ENCODE peak calls at places on chromosome 5, in five cellular contexts. F, E, I, W and J are unnamed samples.

GRCh38 chr5:152811985-152812384 is 406.9 kb upstream of the NMUR2 start:
- DNase-seq in F (no peak), E (no peak), I (no peak), W (no peak), J (no peak)

GRCh38 chr5:154506716-154507080 is 28.7 kb upstream of the HAND1 start:
- DNase-seq in F (no peak), E (no peak), I (no peak), W (no peak), J (no peak)

GRCh38 chr5:160318409-160318808 is 6.0 kb upstream of the CCNJL start:
- DNase-seq in F (no peak), E (no peak), I (no peak), W (no peak), J (no peak)

GRCh38 chr5:67992919-67993318 is 222.6 kb upstream of the PIK3R1 start:
- DNase-seq in F (peak), E (no peak), I (no peak), W (no peak), J (no peak)

GRCh38 chr5:135308752-135309151 is 90.3 kb downstream of the MACROH2A1 start:
- DNase-seq in F (peak), E (peak), I (no peak), W (no peak), J (no peak)

GRCh38 chr5:178182158-178182876 is 4.9 kb downstream of the GMCL2 start:
- DNase-seq in F (no peak), E (no peak), I (no peak), W (no peak), J (no peak)

GRCh38 chr5:60257852-60258251 is 364.3 kb upstream of the PDE4D start:
- DNase-seq in F (no peak), E (no peak), I (no peak), W (no peak), J (no peak)

GRCh38 chr5:176447538-176447981 is 625 bp upstream of the FAF2 start:
- DNase-seq in F (no peak), E (no peak), I (no peak), W (no peak), J (peak)

GRCh38 chr5:160929343-160929742 is 77.3 kb upstream of the ATP10B start:
- DNase-seq in F (no peak), E (no peak), I (no peak), W (no peak), J (peak)

GRCh38 chr5:53091304-53091703 is 18.3 kb downstream of the MOCS2 start:
- DNase-seq in F (peak), E (peak), I (no peak), W (no peak), J (no peak)

GRCh38 chr5:98106116-98107088 is 667.1 kb upstream of the RGMB start:
- DNase-seq in F (peak), E (no peak), I (no peak), W (no peak), J (no peak)

GRCh38 chr5:6728011-6728794 is 15.0 kb downstream of the TENT4A start:
- DNase-seq in F (no peak), E (no peak), I (no peak), W (peak), J (peak)

GRCh38 chr5:67053229-67053628 is 143.4 kb downstream of the CD180 start:
- DNase-seq in F (no peak), E (no peak), I (no peak), W (no peak), J (no peak)

GRCh38 chr5:165139730-165140129 is 1634.3 kb downstream of the MAT2B start:
- DNase-seq in F (no peak), E (no peak), I (no peak), W (no peak), J (no peak)

GRCh38 chr5:163586431-163587033 is 81.1 kb downstream of the MAT2B start:
- DNase-seq in F (no peak), E (no peak), I (no peak), W (no peak), J (no peak)

GRCh38 chr5:81986126-81986525 is 14.3 kb downstream of the ATG10 start:
- DNase-seq in F (no peak), E (no peak), I (no peak), W (no peak), J (no peak)

GRCh38 chr5:30343707-30344106 is 849.8 kb upstream of the CDH6 start:
- DNase-seq in F (no peak), E (no peak), I (no peak), W (no peak), J (no peak)

GRCh38 chr5:135642179-135642505 is 63.4 kb upstream of the CXCL14 start:
- DNase-seq in F (no peak), E (no peak), I (no peak), W (no peak), J (no peak)

GRCh38 chr5:90802695-90803317 is 244.2 kb downstream of the ADGRV1 start:
- DNase-seq in F (peak), E (no peak), I (peak), W (no peak), J (peak)

GRCh38 chr5:19608434-19608833 is 379.6 kb downstream of the CDH18 start:
- DNase-seq in F (no peak), E (no peak), I (no peak), W (no peak), J (peak)

GRCh38 chr5:124206540-124206939 is 539.9 kb downstream of the ZNF608 start:
- DNase-seq in F (no peak), E (no peak), I (no peak), W (no peak), J (peak)

GRCh38 chr5:176614805-176615478 is 5.0 kb upstream of the GPRIN1 start:
- DNase-seq in F (peak), E (peak), I (no peak), W (no peak), J (no peak)

GRCh38 chr5:98510111-98510510 is 263.4 kb upstream of the RGMB start:
- DNase-seq in F (peak), E (no peak), I (no peak), W (no peak), J (peak)

GRCh38 chr5:93421987-93422391 is 159.0 kb downstream of the NR2F1-AS1 start:
- DNase-seq in F (no peak), E (no peak), I (no peak), W (no peak), J (no peak)

GRCh38 chr5:10729320-10730133 is 31.5 kb downstream of the DAP start:
- DNase-seq in F (no peak), E (no peak), I (no peak), W (no peak), J (no peak)

GRCh38 chr5:128201065-128201926 is 117.7 kb downstream of the SLC12A2 start:
- DNase-seq in F (peak), E (no peak), I (peak), W (peak), J (peak)

GRCh38 chr5:54764691-54765090 is 220.7 kb downstream of the ESM1 start:
- DNase-seq in F (peak), E (no peak), I (no peak), W (no peak), J (no peak)

GRCh38 chr5:110371011-110371724 is 355.3 kb downstream of the TMEM232 start:
- DNase-seq in F (no peak), E (no peak), I (no peak), W (no peak), J (no peak)

GRCh38 chr5:152542741-152543140 is 137.7 kb upstream of the NMUR2 start:
- DNase-seq in F (no peak), E (no peak), I (peak), W (no peak), J (no peak)

GRCh38 chr5:119426059-119426458 is 26.2 kb upstream of the HSD17B4 start:
- DNase-seq in F (no peak), E (no peak), I (no peak), W (no peak), J (no peak)

GRCh38 chr5:98205691-98206461 is 567.6 kb upstream of the RGMB start:
- DNase-seq in F (peak), E (no peak), I (no peak), W (no peak), J (no peak)

GRCh38 chr5:63201738-63202137 is 623.1 kb downstream of the LRRC70 start:
- DNase-seq in F (no peak), E (no peak), I (no peak), W (no peak), J (no peak)

GRCh38 chr5:112445626-112446350 is 26.7 kb upstream of the EPB41L4A start:
- DNase-seq in F (no peak), E (no peak), I (no peak), W (no peak), J (no peak)

GRCh38 chr5:179766021-179766725 is 27.6 kb upstream of the LTC4S start:
- DNase-seq in F (peak), E (no peak), I (no peak), W (no peak), J (no peak)

GRCh38 chr5:55850839-55851674 is at the start of gene IL31RA:
- DNase-seq in F (peak), E (peak), I (no peak), W (no peak), J (no peak)